ENCODE peak calls at places on chromosomes 4 and X, in ten cellular contexts. R is cardiac muscle cell, Y is HepG2, A is choroid plexus epithelial cell, H is HFF-Myc, V is cardiac fibroblast, P is GM12878, Z is upper lobe of right lung, O is endodermal cell, D is esophagus muscularis mucosa. I is an unnamed sample.

GRCh38 chrX:323721-324628 is 5.4 kb upstream of the GTPBP6 start:
- DNase-seq in R (peak; percentile 74), Y (peak; percentile 68), A (peak; percentile 89), H (no peak), V (peak; percentile 68), P (no peak), Z (peak; percentile 67), O (peak; percentile 88), D (no peak), I (peak; percentile 70)

GRCh38 chr4:74152841-74153240 is 5.1 kb upstream of the MTHFD2L start:
- DNase-seq in R (no peak), Y (no peak), A (no peak), H (no peak), V (peak; percentile 11), P (no peak), Z (no peak), O (no peak), D (no peak), I (no peak)

GRCh38 chr4:145316961-145317360 is 136.6 kb upstream of the OTUD4 start:
- DNase-seq in R (no peak), Y (no peak), A (no peak), H (no peak), V (no peak), P (no peak), Z (no peak), O (no peak), D (no peak), I (no peak)

GRCh38 chr4:127210877-127211276 is 421.9 kb upstream of the INTU start:
- DNase-seq in R (no peak), Y (no peak), A (no peak), H (no peak), V (no peak), P (no peak), Z (no peak), O (no peak), D (no peak), I (no peak)

GRCh38 chr4:7275067-7275466 is 82.7 kb downstream of the SORCS2 start:
- DNase-seq in R (no peak), Y (no peak), A (no peak), H (no peak), V (no peak), P (no peak), Z (no peak), O (no peak), D (no peak), I (no peak)

GRCh38 chr4:39699676-39700409 is 1.9 kb downstream of the UBE2K start:
- DNase-seq in R (no peak), Y (peak; percentile 42), A (peak; percentile 57), H (no peak), V (peak; percentile 43), P (no peak), Z (no peak), O (no peak), D (no peak), I (peak; percentile 36)

GRCh38 chrX:150058728-150059127 is 120.4 kb upstream of the EOLA2 start:
- DNase-seq in R (no peak), Y (no peak), A (no peak), H (no peak), V (no peak), P (no peak), Z (no peak), O (no peak), D (no peak), I (no peak)

GRCh38 chr4:140789752-140790151 is 33.6 kb upstream of the TBC1D9 start:
- DNase-seq in R (no peak), Y (no peak), A (peak; percentile 13), H (no peak), V (peak; percentile 37), P (no peak), Z (no peak), O (no peak), D (no peak), I (peak; percentile 57)

DNA sequence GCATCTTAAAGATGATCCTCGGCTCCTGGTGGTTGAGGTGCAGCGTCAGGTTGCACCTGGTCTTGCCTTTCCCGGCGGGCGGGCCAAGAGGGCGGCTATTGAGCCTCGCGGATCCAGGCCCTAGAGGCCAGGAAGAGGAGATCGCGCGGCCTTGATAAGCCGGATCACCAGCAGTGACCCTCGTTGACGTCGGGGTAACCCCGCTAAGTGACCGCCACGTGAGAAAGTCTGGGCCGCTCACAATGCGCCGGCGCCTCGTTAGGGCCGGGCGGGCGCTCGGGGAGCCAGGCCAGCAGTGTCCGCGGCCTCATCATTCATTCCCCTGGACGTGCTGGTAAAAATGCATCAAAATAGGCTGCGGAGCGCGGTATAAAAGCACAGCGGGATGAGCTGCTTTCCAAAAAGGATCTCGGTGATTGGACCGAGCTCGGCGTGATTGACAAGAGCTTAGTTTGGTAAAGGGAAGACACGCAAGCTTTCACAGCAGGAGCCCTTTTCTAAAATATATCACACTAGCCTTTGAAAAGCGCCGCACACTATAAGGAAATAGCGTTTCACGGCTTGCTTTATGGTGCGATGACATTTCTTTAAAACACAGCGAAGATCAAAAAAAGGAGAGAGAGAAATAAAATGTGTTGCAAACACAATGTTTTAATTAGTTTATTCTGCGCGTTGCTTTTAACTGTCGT is 15.9 kb upstream of the ZIC3 start:
- DNase-seq in R (no peak), Y (no peak), A (peak; percentile 33), H (no peak), V (no peak), P (no peak), Z (no peak), O (peak; percentile 76), D (no peak), I (no peak)
- H3K4me3 ChIP-seq in R (peak overlapping the region; percentile 18), Y (no peak overlapping the region), A (peak overlapping the region; percentile 56), H (no peak overlapping the region), V (no peak overlapping the region), P (no peak overlapping the region), Z (no peak overlapping the region), O (peak overlapping the region; percentile 64), D (peak overlapping the region; percentile 34), I (no peak overlapping the region)

GRCh38 chr4:186128842-186129241 is 24.3 kb downstream of the FAM149A start:
- DNase-seq in R (no peak), Y (no peak), A (no peak), H (no peak), V (no peak), P (no peak), Z (no peak), O (no peak), D (peak; percentile 74), I (no peak)

GRCh38 chr4:186134254-186134653 is 29.8 kb downstream of the FAM149A start:
- DNase-seq in R (no peak), Y (no peak), A (no peak), H (no peak), V (no peak), P (peak; percentile 72), Z (no peak), O (no peak), D (peak; percentile 47), I (no peak)

GRCh38 chr4:186137193-186137792 is 32.8 kb downstream of the FAM149A start:
- DNase-seq in R (peak; percentile 33), Y (no peak), A (peak; percentile 60), H (no peak), V (peak; percentile 48), P (no peak), Z (no peak), O (no peak), D (peak; percentile 19), I (peak; percentile 56)

GRCh38 chr4:186131935-186132334 is 27.4 kb downstream of the FAM149A start:
- DNase-seq in R (no peak), Y (no peak), A (no peak), H (no peak), V (no peak), P (no peak), Z (no peak), O (no peak), D (no peak), I (no peak)

GRCh38 chr4:186132577-186133277 is 28.2 kb downstream of the FAM149A start:
- DNase-seq in R (peak; percentile 76), Y (no peak), A (peak; percentile 73), H (no peak), V (peak; percentile 55), P (no peak), Z (no peak), O (peak; percentile 85), D (peak; percentile 66), I (peak; percentile 55)
- TF ChIP-seq CTCF in R (peak; percentile 46), Y (peak; percentile 47), A (peak; percentile 45), H (no peak), V (no peak), P (no peak), Z (no peak), O (peak; percentile 73), D (no peak), I (peak; percentile 36)

DNA sequence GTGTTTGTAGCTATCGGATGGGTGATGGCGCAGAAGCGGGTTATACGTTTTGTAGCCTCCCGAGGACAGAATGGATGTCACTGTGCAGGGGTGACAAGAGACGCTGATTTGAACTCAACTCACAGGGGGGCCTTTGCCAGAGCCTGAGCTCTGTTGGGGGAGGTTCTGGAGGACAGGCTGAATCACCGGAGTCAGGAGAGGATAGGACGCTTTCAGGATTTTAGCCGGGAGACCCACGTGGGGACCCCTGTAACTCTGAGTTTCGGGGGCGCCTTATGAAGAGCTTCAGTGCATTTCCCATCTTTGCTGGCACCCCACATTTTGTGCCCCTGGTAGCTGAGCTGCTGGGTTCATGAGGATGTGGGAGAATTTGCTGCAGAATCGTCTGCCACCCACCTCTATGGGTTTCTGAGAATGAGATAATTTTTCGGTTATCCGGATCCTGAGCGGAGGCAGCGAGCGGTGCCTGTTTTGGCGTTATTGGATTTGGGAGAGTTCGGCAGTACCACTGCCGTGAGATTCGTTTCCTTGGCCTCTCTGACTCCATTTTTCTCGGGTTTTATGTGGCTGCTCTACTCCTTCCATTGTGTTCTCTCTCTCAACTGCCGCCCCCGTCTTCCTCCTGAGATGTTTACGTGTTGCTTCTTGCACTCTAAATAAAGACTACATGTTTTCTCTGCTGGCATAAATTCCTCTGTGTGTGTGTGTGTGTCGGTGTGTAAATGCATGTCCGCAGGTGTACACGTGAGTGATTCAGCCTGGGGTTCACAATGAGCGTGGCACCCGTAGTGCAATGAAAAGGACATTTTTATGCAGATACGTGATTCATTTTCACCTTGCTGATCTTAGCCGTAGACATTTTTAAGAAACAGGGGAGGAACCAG is 81.8 kb downstream of the STOX2 start:
- DNase-seq in R (no peak), Y (no peak), A (no peak), H (no peak), V (no peak), P (no peak), Z (no peak), O (peak; percentile 59), D (no peak), I (no peak)
- H3K4me3 ChIP-seq in R (no peak overlapping the region), Y (no peak overlapping the region), A (peak overlapping the region; percentile 49), H (peak overlapping the region; percentile 14), V (peak overlapping the region; percentile 35), P (no peak overlapping the region), Z (peak overlapping the region; percentile 44), O (peak overlapping the region; percentile 75), D (peak overlapping the region; percentile 56), I (peak overlapping the region; percentile 52)

GRCh38 chr4:98938386-98938785 is 9.5 kb upstream of the EIF4E start:
- DNase-seq in R (no peak), Y (no peak), A (peak; percentile 41), H (no peak), V (peak; percentile 39), P (no peak), Z (no peak), O (no peak), D (no peak), I (peak; percentile 57)

GRCh38 chr4:98939446-98939845 is 10.5 kb upstream of the EIF4E start:
- DNase-seq in R (no peak), Y (no peak), A (no peak), H (no peak), V (no peak), P (no peak), Z (no peak), O (no peak), D (peak; percentile 7), I (no peak)

GRCh38 chr4:98937977-98938376 is 9.0 kb upstream of the EIF4E start:
- DNase-seq in R (no peak), Y (no peak), A (no peak), H (no peak), V (no peak), P (no peak), Z (no peak), O (no peak), D (no peak), I (no peak)

GRCh38 chr4:98935633-98936032 is 6.7 kb upstream of the EIF4E start:
- DNase-seq in R (no peak), Y (peak; percentile 14), A (no peak), H (no peak), V (no peak), P (no peak), Z (no peak), O (no peak), D (peak; percentile 14), I (no peak)

DNA sequence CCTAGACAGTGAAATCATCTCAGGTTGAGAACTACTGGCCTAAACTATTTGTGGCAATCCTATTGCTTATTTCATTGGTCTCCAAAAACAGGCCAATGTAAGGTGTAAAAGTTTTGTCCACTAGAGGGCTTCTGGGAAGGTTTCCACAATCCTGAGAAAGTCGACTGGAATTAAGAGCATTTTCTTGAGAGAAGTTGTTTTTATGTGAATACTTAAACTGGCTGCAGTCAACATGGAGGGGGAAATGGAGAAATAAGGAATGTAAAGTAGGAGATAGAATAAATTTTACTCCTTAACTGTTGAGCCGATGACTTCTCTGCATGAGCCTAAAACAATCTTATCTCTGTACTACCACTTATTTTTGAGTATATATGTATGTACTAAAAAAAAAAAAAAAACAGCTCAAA is 11.0 kb upstream of the EIF4E start:
- DNase-seq in R (peak; percentile 68), Y (peak; percentile 35), A (peak; percentile 88), H (no peak), V (peak; percentile 85), P (no peak), Z (no peak), O (peak; percentile 55), D (peak; percentile 66), I (peak; percentile 86)
- TF ChIP-seq CTCF in R (peak; percentile 82), Y (peak; percentile 62), A (peak; percentile 80), H (peak; percentile 73), V (peak; percentile 80), P (peak; percentile 65), Z (peak; percentile 78), O (peak; percentile 86), D (peak; percentile 76), I (peak; percentile 87)